ENCODE peak calls at places on chromosomes 4 and X, in seven cellular contexts. H, Y, O, W, F, R and T are unnamed samples.

GRCh38 chr4:89213382-89213701 is 94.3 kb downstream of the GPRIN3 start:
- DNase-seq in H (no peak), Y (no peak), O (no peak), W (no peak), F (no peak), R (no peak), T (no peak)

GRCh38 chrX:149638860-149639259 is 7.3 kb upstream of the TMEM185A start:
- DNase-seq in H (peak), Y (no peak), O (peak), W (peak), F (no peak), R (peak), T (peak)

GRCh38 chr4:139770361-139770760 is 104.7 kb downstream of the MGST2 start:
- DNase-seq in H (no peak), Y (no peak), O (no peak), W (no peak), F (no peak), R (no peak), T (no peak)

GRCh38 chrX:150540965-150541364 is 27.5 kb upstream of the MTM1 start:
- DNase-seq in H (no peak), Y (no peak), O (no peak), W (no peak), F (no peak), R (no peak), T (no peak)

GRCh38 chr4:157075811-157076577 is at the start of gene GLRB:
- DNase-seq in H (peak), Y (no peak), O (no peak), W (peak), F (no peak), R (peak), T (no peak)

GRCh38 chrX:109049903-109050302 is 313.5 kb upstream of the IRS4 start:
- DNase-seq in H (no peak), Y (no peak), O (no peak), W (no peak), F (no peak), R (no peak), T (no peak)

GRCh38 chr4:7187297-7187592 is 5.1 kb upstream of the SORCS2 start:
- DNase-seq in H (no peak), Y (no peak), O (no peak), W (no peak), F (no peak), R (no peak), T (no peak)

GRCh38 chr4:107183155-107183774 is 147.2 kb upstream of the DKK2 start:
- DNase-seq in H (peak), Y (no peak), O (peak), W (peak), F (no peak), R (peak), T (peak)

GRCh38 chr4:77692847-77693432 is 87.3 kb downstream of the CXCL13 start:
- DNase-seq in H (no peak), Y (no peak), O (no peak), W (no peak), F (no peak), R (peak), T (no peak)

GRCh38 chrX:261167-261857 is 19.9 kb upstream of the PLCXD1 start:
- DNase-seq in H (no peak), Y (no peak), O (peak), W (peak), F (no peak), R (no peak), T (no peak)

GRCh38 chrX:153816821-153817220 is 13.5 kb downstream of the PDZD4 start:
- DNase-seq in H (no peak), Y (no peak), O (no peak), W (no peak), F (no peak), R (no peak), T (no peak)

GRCh38 chr4:98430708-98431403 is 169.7 kb downstream of the RAP1GDS1 start:
- DNase-seq in H (peak), Y (no peak), O (peak), W (peak), F (no peak), R (peak), T (peak)

GRCh38 chrX:40508560-40508959 is 72.2 kb upstream of the ATP6AP2 start:
- DNase-seq in H (no peak), Y (no peak), O (no peak), W (no peak), F (no peak), R (no peak), T (no peak)

GRCh38 chr4:2406406-2406805 is 12.0 kb downstream of the ZFYVE28 start:
- DNase-seq in H (no peak), Y (no peak), O (no peak), W (no peak), F (no peak), R (no peak), T (no peak)

GRCh38 chr4:97144199-97144598 is 999.1 kb downstream of the STPG2 start:
- DNase-seq in H (no peak), Y (no peak), O (no peak), W (no peak), F (no peak), R (no peak), T (no peak)

GRCh38 chr4:126899382-126899801 is 733.4 kb upstream of the INTU start:
- DNase-seq in H (peak), Y (no peak), O (peak), W (peak), F (no peak), R (no peak), T (peak)

GRCh38 chr4:101321481-101322042 is 25.8 kb downstream of the PPP3CA start:
- DNase-seq in H (no peak), Y (no peak), O (peak), W (no peak), F (no peak), R (no peak), T (no peak)

GRCh38 chr4:56106180-56106579 is 157.4 kb downstream of the CEP135 start:
- DNase-seq in H (no peak), Y (no peak), O (no peak), W (no peak), F (no peak), R (no peak), T (no peak)

GRCh38 chrX:10722804-10723364 is 102.5 kb upstream of the MID1 start:
- DNase-seq in H (peak), Y (peak), O (peak), W (peak), F (no peak), R (peak), T (no peak)

GRCh38 chr4:85243857-85244256 is 231.1 kb upstream of the ARHGAP24 start:
- DNase-seq in H (no peak), Y (no peak), O (peak), W (no peak), F (no peak), R (no peak), T (no peak)

GRCh38 chrX:49039598-49040375 is 3.4 kb downstream of the TFE3 start:
- DNase-seq in H (peak), Y (no peak), O (peak), W (peak), F (peak), R (peak), T (peak)

GRCh38 chrX:2692221-2693122 is 1.4 kb downstream of the CD99 start:
- DNase-seq in H (peak), Y (no peak), O (peak), W (no peak), F (no peak), R (no peak), T (no peak)

GRCh38 chr4:121789960-121790829 is 10.9 kb upstream of the EXOSC9 start:
- DNase-seq in H (peak), Y (no peak), O (peak), W (peak), F (no peak), R (peak), T (no peak)

GRCh38 chrX:70664726-70665125 is 220.1 kb downstream of the DLG3 start:
- DNase-seq in H (peak), Y (no peak), O (peak), W (peak), F (no peak), R (peak), T (no peak)

GRCh38 chrX:130523460-130524394 is 121.9 kb downstream of the RBMX2 start:
- DNase-seq in H (peak), Y (no peak), O (no peak), W (peak), F (no peak), R (peak), T (no peak)

GRCh38 chr4:3346146-3346545 is 53.3 kb downstream of the RGS12 start:
- DNase-seq in H (peak), Y (no peak), O (peak), W (peak), F (no peak), R (peak), T (peak)

GRCh38 chr4:122619583-122619982 is 1.3 kb downstream of the IL21 start:
- DNase-seq in H (no peak), Y (no peak), O (no peak), W (no peak), F (no peak), R (no peak), T (no peak)

GRCh38 chrX:53262918-53263394 is 18.4 kb downstream of the IQSEC2 start:
- DNase-seq in H (peak), Y (no peak), O (peak), W (peak), F (peak), R (peak), T (no peak)

GRCh38 chrX:13647709-13648212 is 5.2 kb upstream of the TCEANC start:
- DNase-seq in H (no peak), Y (peak), O (peak), W (no peak), F (peak), R (no peak), T (no peak)